ENCODE peak calls at places on chromosomes 1 and 21, in six cellular contexts. O is neuronal stem cell, S is IMR-90, R is H1, E is H9, M is mesenchymal stem cell. K is an unnamed sample.

GRCh38 chr1:244615301-244615700 is 37.6 kb upstream of the DESI2 start:
- DNase-seq in O (no peak), S (no peak), R (no peak), E (no peak), M (no peak), K (no peak)

GRCh38 chr1:80248886-80249285 is 1242.4 kb upstream of the ADGRL4 start:
- DNase-seq in O (no peak), S (peak), R (no peak), E (no peak), M (peak), K (no peak)

GRCh38 chr1:3456964-3457909 is 2.8 kb downstream of the ARHGEF16 start:
- DNase-seq in O (no peak), S (no peak), R (no peak), E (no peak), M (no peak), K (no peak)

GRCh38 chr1:156091610-156092009 is 9.3 kb upstream of the MEX3A start:
- DNase-seq in O (no peak), S (no peak), R (no peak), E (no peak), M (no peak), K (no peak)

GRCh38 chr1:45854724-45855123 is 51.3 kb downstream of the MAST2 start:
- DNase-seq in O (no peak), S (no peak), R (no peak), E (peak), M (no peak), K (peak)

GRCh38 chr1:49651136-49651535 is 372.6 kb downstream of the AGBL4 start:
- DNase-seq in O (no peak), S (no peak), R (no peak), E (no peak), M (no peak), K (peak)

GRCh38 chr1:198088360-198089071 is 68.3 kb upstream of the NEK7 start:
- DNase-seq in O (peak), S (peak), R (no peak), E (no peak), M (peak), K (peak)

GRCh38 chr1:156641761-156642264 is at the start of gene BCAN:
- DNase-seq in O (no peak), S (peak), R (no peak), E (peak), M (peak), K (peak)

GRCh38 chr1:63327417-63328139 is 5.2 kb downstream of the FOXD3 start:
- DNase-seq in O (peak), S (peak), R (peak), E (peak), M (peak), K (peak)

GRCh38 chr1:27026621-27027574 is 14.2 kb upstream of the TENT5B start:
- DNase-seq in O (no peak), S (peak), R (no peak), E (peak), M (peak), K (peak)

GRCh38 chr21:37564924-37565529 is 198.5 kb downstream of the DYRK1A start:
- DNase-seq in O (no peak), S (peak), R (no peak), E (no peak), M (peak), K (no peak)

GRCh38 chr1:228921473-228921872 is 186.2 kb downstream of the RHOU start:
- DNase-seq in O (no peak), S (no peak), R (no peak), E (no peak), M (no peak), K (no peak)

GRCh38 chr1:50615036-50615750 is 191.9 kb upstream of the DMRTA2 start:
- DNase-seq in O (no peak), S (no peak), R (no peak), E (no peak), M (no peak), K (no peak)

GRCh38 chr1:222288056-222288455 is 259.8 kb downstream of the HHIPL2 start:
- DNase-seq in O (no peak), S (peak), R (no peak), E (no peak), M (peak), K (peak)

GRCh38 chr21:42101246-42101645 is 30.1 kb downstream of the UMODL1 start:
- DNase-seq in O (no peak), S (no peak), R (no peak), E (no peak), M (no peak), K (no peak)

GRCh38 chr1:36650200-36651065 is 167.7 kb upstream of the CSF3R start:
- DNase-seq in O (peak), S (peak), R (peak), E (peak), M (peak), K (peak)

GRCh38 chr1:30610917-30611316 is 112.5 kb downstream of the MATN1 start:
- DNase-seq in O (no peak), S (no peak), R (no peak), E (no peak), M (no peak), K (no peak)

GRCh38 chr1:19488136-19488535 is 2.8 kb upstream of the CAPZB start:
- DNase-seq in O (no peak), S (no peak), R (no peak), E (no peak), M (no peak), K (no peak)

GRCh38 chr1:68162761-68163160 is 69.6 kb downstream of the WLS start:
- DNase-seq in O (no peak), S (no peak), R (no peak), E (peak), M (no peak), K (peak)

GRCh38 chr1:16387201-16388185 is 20.5 kb downstream of the SZRD1 start:
- DNase-seq in O (no peak), S (peak), R (no peak), E (no peak), M (peak), K (no peak)

GRCh38 chr1:223844962-223845809 is 561 bp downstream of the TP53BP2 start:
- DNase-seq in O (peak), S (peak), R (no peak), E (peak), M (peak), K (peak)

GRCh38 chr1:28129150-28129549 is 40.7 kb upstream of the EYA3 start:
- DNase-seq in O (no peak), S (peak), R (no peak), E (no peak), M (peak), K (no peak)

GRCh38 chr1:154999651-155000474 is 2.7 kb upstream of the ZBTB7B start:
- DNase-seq in O (no peak), S (no peak), R (no peak), E (peak), M (peak), K (peak)

GRCh38 chr1:25111706-25112105 is 120.6 kb downstream of the SYF2 start:
- DNase-seq in O (no peak), S (no peak), R (no peak), E (no peak), M (no peak), K (no peak)

GRCh38 chr21:25578070-25578961 is 29.0 kb downstream of the MRPL39 start:
- DNase-seq in O (no peak), S (peak), R (no peak), E (no peak), M (no peak), K (peak)

GRCh38 chr1:53629101-53629691 is 109.8 kb downstream of the GLIS1 start:
- DNase-seq in O (no peak), S (no peak), R (no peak), E (peak), M (no peak), K (no peak)

GRCh38 chr1:2383576-2383975 is 7.8 kb downstream of the MORN1 start:
- DNase-seq in O (no peak), S (no peak), R (no peak), E (no peak), M (no peak), K (no peak)

GRCh38 chr1:109782514-109782913 is 18.8 kb upstream of the EPS8L3 start:
- DNase-seq in O (no peak), S (peak), R (no peak), E (peak), M (peak), K (no peak)

GRCh38 chr1:10107985-10108663 is 75.4 kb downstream of the UBE4B start:
- DNase-seq in O (no peak), S (peak), R (no peak), E (no peak), M (peak), K (peak)

GRCh38 chr1:155082301-155082940 is 3.8 kb downstream of the EFNA3 start:
- DNase-seq in O (no peak), S (no peak), R (no peak), E (no peak), M (no peak), K (no peak)

GRCh38 chr1:213905315-213905714 is 82.5 kb upstream of the PROX1 start:
- DNase-seq in O (no peak), S (no peak), R (no peak), E (no peak), M (no peak), K (no peak)

GRCh38 chr1:222994506-222995229 is 148.4 kb downstream of the TLR5 start:
- DNase-seq in O (no peak), S (peak), R (no peak), E (no peak), M (peak), K (peak)

DNA sequence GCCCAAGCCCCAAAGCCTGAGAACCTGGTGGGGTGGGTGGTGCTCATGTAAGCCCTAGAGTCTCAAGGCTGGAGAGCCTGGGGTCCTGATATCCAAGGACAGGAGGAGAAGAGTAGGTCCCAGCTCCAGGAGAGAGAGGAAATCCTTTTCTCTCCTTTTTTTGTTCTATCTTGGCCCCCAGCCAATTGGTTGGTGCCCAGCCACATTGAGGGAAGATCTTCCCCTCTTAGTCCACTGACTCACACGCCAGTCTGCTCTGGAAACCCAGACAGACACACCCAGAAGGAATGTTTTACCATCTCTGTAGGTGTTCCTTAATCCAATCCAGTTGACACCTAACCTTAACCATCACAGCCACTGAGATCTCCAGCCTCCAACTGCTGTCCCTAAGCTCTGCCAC is 16.2 kb upstream of the LIN9 start:
- DNase-seq in O (no peak), S (no peak), R (no peak), E (no peak), M (no peak), K (no peak)
- H2BK5ac ChIP-seq in O (no peak), S (no peak), R (no peak), E (no peak), M (no peak), K (no peak)

GRCh38 chr21:35484032-35484431 is 434.9 kb upstream of the RUNX1 start:
- DNase-seq in O (no peak), S (no peak), R (no peak), E (no peak), M (no peak), K (no peak)
- H3K4me2 ChIP-seq in O (no peak), S (no peak), R (no peak), E (no peak), M (no peak), K (no peak)

GRCh38 chr21:33839167-33839716 is 76.4 kb downstream of the ATP5PO start:
- DNase-seq in O (no peak), S (no peak), R (no peak), E (peak), M (no peak), K (peak)
- H2BK15ac ChIP-seq in O (no peak), S (no peak), R (no peak), E (no peak), M (no peak), K (no peak)

DNA sequence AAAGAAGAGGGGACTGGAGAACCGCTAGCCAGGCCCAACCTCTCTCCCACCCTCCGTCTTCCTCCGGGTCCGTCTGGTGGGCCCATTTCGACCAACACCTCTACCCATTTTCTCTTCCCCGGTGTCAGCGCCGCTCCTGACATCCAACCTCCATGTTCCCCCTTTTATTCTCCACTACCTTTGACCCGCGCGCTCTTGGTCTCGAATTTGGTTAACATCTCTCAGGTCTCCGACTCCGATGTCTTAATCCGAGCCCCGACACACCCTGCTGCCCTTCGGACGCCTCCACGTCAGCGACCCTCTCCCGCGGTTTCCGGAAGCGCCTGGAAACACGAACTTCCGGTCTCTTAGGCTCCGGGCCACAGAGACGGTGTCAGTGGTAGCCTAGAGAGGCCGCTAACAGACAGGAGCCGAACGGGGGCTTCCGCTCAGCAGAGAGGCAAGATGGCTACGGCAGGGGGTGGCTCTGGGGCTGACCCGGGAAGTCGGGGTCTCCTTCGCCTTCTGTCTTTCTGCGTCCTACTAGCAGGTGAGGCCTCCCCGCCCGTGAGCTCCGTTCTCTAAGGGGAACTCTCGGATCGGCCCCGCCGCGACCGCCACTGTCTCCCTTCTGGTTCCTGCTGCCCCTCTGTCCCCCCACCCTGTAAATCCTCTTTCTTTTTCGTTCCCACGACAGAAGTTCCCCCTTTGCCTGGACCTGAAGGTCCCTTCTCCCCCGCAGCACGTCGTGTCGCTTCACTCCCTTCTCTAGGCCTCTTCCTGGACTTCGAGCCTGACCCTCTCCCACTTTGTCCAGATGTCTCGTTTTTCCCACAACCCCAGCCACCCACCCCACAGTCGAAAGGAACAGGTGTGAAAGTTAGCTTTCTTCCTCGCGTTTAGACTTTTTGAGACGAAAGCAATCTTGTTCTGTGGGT is at the start of the genes COPA and NCSTN:
- DNase-seq in O (peak), S (peak), R (peak), E (peak), M (peak), K (peak)
- H2BK5ac ChIP-seq in O (peak), S (peak), R (peak), E (no peak), M (peak), K (peak)

DNA sequence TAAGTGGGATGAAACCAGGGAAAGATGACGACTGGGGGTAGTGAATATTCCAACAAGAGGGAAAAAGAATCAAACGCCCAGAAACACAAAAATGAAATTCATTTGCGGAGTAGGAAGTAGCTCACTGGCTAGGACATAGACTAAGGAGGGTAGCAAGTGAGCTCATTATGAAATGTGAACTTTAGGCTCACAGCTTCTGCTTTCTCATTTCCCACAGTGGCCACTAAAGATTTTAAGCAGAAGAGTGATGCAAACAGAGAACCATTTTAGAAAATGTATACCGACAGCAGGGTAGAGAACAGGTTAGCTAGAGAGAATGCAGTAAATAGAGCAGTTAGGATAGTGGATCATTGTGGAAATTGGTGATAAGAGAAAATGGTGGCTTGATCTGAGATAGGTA is 3.5 kb downstream of the CD48 start:
- DNase-seq in O (no peak), S (no peak), R (no peak), E (no peak), M (no peak), K (no peak)
- H3K4me2 ChIP-seq in O (no peak), S (no peak), R (no peak), E (no peak), M (no peak), K (no peak)

GRCh38 chr1:47225430-47226100 is 6.5 kb downstream of the TAL1 start:
- DNase-seq in O (no peak), S (no peak), R (no peak), E (no peak), M (no peak), K (no peak)

GRCh38 chr1:47229031-47229831 is 2.8 kb downstream of the TAL1 start:
- DNase-seq in O (no peak), S (no peak), R (no peak), E (no peak), M (no peak), K (no peak)

GRCh38 chr1:47228644-47229030 is 3.4 kb downstream of the TAL1 start:
- DNase-seq in O (no peak), S (no peak), R (no peak), E (no peak), M (no peak), K (no peak)

GRCh38 chr1:47226121-47226977 is 5.7 kb downstream of the TAL1 start:
- DNase-seq in O (no peak), S (no peak), R (no peak), E (no peak), M (no peak), K (no peak)

DNA sequence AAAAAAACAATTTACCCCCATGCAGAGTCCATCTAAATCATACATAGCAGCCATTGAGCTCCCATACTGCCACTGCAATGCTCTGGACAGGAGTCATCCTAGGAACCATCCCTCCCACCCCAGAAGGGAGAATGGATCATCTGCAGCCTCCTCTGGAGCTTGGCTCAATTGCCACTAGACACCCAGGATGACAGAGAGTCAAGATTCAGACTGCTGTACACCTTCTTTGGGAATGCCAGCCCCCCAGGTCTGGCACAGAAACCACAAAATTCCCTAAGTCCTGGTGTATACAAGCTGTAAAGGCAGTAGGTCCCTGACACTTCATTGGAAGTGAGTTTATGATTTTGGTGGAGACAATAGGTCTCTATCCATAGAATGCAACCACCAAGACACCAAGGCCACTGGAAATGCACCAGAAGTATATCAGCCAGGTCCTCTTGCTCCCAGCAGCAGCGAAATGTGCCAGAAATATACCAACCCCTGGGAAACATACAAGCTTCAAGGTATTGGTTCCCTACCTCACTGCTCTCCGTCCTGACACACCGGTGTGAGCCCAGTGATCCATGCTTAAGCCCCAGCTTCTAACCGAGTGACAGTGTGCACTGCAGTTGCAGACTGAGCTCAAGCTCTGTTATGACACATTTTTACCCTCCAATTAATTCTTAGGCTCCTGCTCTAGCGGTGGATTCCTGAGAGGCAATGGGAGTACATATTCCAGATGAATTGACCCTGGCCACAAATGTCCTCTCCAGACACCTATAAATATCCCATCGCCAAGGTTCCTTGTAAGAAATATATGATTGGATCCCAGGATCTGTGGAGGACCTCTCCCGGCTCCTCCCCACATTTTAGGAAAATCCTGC is 4.4 kb downstream of the TAL1 start:
- DNase-seq in O (no peak), S (no peak), R (no peak), E (no peak), M (no peak), K (no peak)
- H2BK15ac ChIP-seq in O (no peak), S (no peak), R (no peak), E (no peak), M (no peak), K (no peak)

DNA sequence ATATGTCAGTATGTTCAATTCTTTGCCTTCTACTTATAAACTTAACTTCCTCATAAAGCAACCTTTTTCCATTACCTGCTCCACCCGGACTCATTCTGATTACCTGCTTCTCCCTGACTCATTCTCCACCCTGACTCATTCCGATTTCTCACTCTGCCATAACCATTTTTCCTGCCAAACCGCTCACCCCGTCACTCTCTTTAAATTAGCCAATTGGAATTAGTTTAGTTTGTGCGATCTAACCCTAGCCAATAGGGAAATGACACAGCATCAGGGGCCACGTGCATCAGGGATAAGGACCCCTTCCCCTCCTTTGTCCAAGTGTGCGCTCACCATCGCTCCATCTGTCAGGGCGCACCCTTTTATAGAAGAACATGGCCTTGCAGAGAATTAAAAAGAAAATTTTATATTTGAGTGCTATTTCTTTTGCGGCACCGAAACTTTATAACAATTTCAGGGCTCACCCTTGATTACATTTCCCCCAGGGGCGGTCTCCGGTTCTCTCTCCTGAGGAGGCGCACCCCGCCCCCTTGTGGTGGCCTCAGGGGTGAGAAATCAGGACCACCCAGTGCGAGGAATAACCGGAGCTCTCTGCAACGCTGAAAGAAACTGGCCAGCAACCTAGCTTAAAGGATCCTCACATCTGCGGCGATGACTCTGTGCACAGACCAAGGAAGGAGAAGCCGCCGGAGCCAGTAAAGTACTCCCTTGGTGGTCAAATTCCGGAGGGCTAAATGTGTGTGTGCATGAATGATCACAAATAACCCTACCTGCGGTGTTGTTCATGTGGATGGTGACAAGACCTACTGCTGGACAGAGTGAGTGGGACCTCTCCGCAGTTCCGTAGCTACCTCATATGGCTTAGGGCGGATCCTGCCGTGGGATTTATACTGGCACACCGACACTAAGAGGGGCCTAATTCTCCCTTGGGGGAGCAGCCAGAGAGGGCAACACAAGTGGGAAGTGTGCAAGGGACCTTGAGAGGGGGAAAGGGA is 30.3 kb upstream of the CBR3 start:
- DNase-seq in O (peak), S (peak), R (peak), E (peak), M (peak), K (peak)
- H2BK5ac ChIP-seq in O (no peak), S (no peak), R (peak), E (peak), M (no peak), K (peak)

GRCh38 chr1:172254521-172255222 is 165.8 kb upstream of the C1orf105 start:
- DNase-seq in O (no peak), S (peak), R (no peak), E (no peak), M (peak), K (peak)
- H3K4me2 ChIP-seq in O (no peak), S (no peak), R (no peak), E (no peak), M (no peak), K (no peak)

K was measured in mesendoderm.